ENCODE peak calls at places on chromosome 16, in ten cellular contexts. K is uterus, B is PC-3, F is heart left ventricle, U is Peyer's patch, C is GM23338, J is cardiac muscle cell, S is suprapubic skin, I is body of pancreas, Q is fibroblast of lung. Y is an unnamed sample.

GRCh38 chr16:27400751-27401620 is 988 bp upstream of the IL21R start:
- DNase-seq in K (no peak), B (no peak), F (no peak), U (no peak), C (no peak), J (peak; percentile 45), S (no peak), I (no peak), Q (peak; percentile 75), Y (no peak)

GRCh38 chr16:24013733-24014645 is 178.2 kb downstream of the PRKCB start:
- DNase-seq in K (no peak), B (no peak), F (no peak), U (peak; percentile 91), C (no peak), J (no peak), S (no peak), I (no peak), Q (no peak), Y (no peak)

GRCh38 chr16:22193134-22193411 is 13.0 kb upstream of the EEF2K start:
- DNase-seq in K (no peak), B (no peak), F (no peak), U (no peak), C (no peak), J (no peak), S (no peak), I (no peak), Q (no peak), Y (no peak)

GRCh38 chr16:24372824-24373223 is 116.7 kb downstream of the CACNG3 start:
- DNase-seq in K (no peak), B (no peak), F (no peak), U (no peak), C (no peak), J (no peak), S (no peak), I (no peak), Q (no peak), Y (no peak)

GRCh38 chr16:66204761-66205160 is 161.7 kb upstream of the CDH5 start:
- DNase-seq in K (no peak), B (peak; percentile 29), F (no peak), U (no peak), C (no peak), J (peak; percentile 86), S (no peak), I (no peak), Q (peak; percentile 72), Y (no peak)

GRCh38 chr16:73047536-73048291 is at the start of gene ZFHX3:
- DNase-seq in K (peak; percentile 69), B (peak; percentile 76), F (peak; percentile 85), U (peak; percentile 49), C (peak; percentile 87), J (peak; percentile 65), S (peak; percentile 88), I (peak; percentile 87), Q (peak; percentile 66), Y (peak; percentile 90)

GRCh38 chr16:28110479-28110878 is 47.0 kb upstream of the GSG1L start:
- DNase-seq in K (no peak), B (no peak), F (no peak), U (no peak), C (no peak), J (peak; percentile 48), S (no peak), I (no peak), Q (no peak), Y (no peak)

GRCh38 chr16:47470211-47470610 is 9.1 kb downstream of the PHKB start:
- DNase-seq in K (no peak), B (no peak), F (no peak), U (no peak), C (no peak), J (no peak), S (no peak), I (no peak), Q (no peak), Y (no peak)

GRCh38 chr16:82344157-82344556 is 174.1 kb upstream of the MPHOSPH6 start:
- DNase-seq in K (no peak), B (peak; percentile 10), F (no peak), U (no peak), C (peak; percentile 58), J (peak; percentile 3), S (no peak), I (peak; percentile 25), Q (no peak), Y (no peak)

GRCh38 chr16:12016166-12016947 is 39.8 kb downstream of the SNX29 start:
- DNase-seq in K (no peak), B (no peak), F (no peak), U (no peak), C (no peak), J (peak; percentile 18), S (no peak), I (peak; percentile 33), Q (peak; percentile 86), Y (no peak)

GRCh38 chr16:72947379-72948237 is 100.3 kb downstream of the ZFHX3 start:
- DNase-seq in K (no peak), B (no peak), F (no peak), U (no peak), C (no peak), J (no peak), S (no peak), I (peak; percentile 66), Q (peak; percentile 24), Y (peak; percentile 59)

GRCh38 chr16:10751291-10751697 is 7.7 kb downstream of the NUBP1 start:
- DNase-seq in K (no peak), B (no peak), F (no peak), U (peak; percentile 26), C (peak; percentile 37), J (no peak), S (no peak), I (no peak), Q (no peak), Y (no peak)

GRCh38 chr16:66521951-66522771 is 27.8 kb downstream of the TK2 start:
- DNase-seq in K (no peak), B (peak; percentile 95), F (peak; percentile 78), U (peak; percentile 78), C (no peak), J (peak; percentile 83), S (no peak), I (no peak), Q (peak; percentile 99), Y (no peak)

GRCh38 chr16:82169861-82170845 is at the start of gene MPHOSPH6:
- DNase-seq in K (peak; percentile 86), B (peak; percentile 84), F (peak; percentile 96), U (peak; percentile 87), C (peak; percentile 94), J (peak; percentile 96), S (peak; percentile 96), I (peak; percentile 92), Q (peak; percentile 91), Y (peak; percentile 83)

GRCh38 chr16:59046335-59046734 is 312.2 kb upstream of the GOT2 start:
- DNase-seq in K (no peak), B (no peak), F (no peak), U (no peak), C (no peak), J (no peak), S (no peak), I (no peak), Q (peak; percentile 78), Y (no peak)

GRCh38 chr16:49821156-49821555 is 34.8 kb downstream of the ZNF423 start:
- DNase-seq in K (no peak), B (no peak), F (no peak), U (no peak), C (no peak), J (no peak), S (no peak), I (no peak), Q (no peak), Y (no peak)

DNA sequence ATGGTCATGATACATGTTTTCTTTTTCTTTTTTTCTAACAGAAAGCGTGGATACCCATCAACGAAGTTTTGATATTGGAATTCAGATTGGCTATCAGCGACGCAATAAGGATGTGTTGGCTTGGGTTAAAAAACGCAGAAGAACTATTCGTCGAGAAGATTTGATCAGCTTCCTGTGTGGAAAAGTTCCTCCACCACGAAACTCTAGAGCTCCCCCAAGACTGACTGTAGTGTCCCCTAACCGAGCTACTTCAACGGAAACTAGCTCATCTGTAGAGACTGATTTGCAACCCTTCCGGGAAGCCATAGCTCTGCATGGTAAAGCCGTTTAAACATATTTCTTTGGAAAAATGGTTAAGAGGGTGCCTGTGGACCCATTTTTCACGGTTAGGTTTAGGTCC is 11.5 kb downstream of the HAPSTR1 start:
- DNase-seq in K (no peak), B (no peak), F (no peak), U (no peak), C (no peak), J (no peak), S (no peak), I (no peak), Q (no peak), Y (no peak)
- H3K27ac ChIP-seq in K (no peak overlapping the region), B (no peak overlapping the region), F (no peak overlapping the region), U (no peak overlapping the region), C (no peak overlapping the region), J (no peak overlapping the region), S (no peak overlapping the region), I (no peak overlapping the region), Q (peak overlapping the region; percentile 74), Y (peak overlapping the region; percentile 24)

GRCh38 chr16:74455619-74456289 is 34.5 kb upstream of the CLEC18B start:
- DNase-seq in K (no peak), B (no peak), F (no peak), U (no peak), C (no peak), J (peak; percentile 76), S (no peak), I (no peak), Q (peak; percentile 90), Y (no peak)
- H3K4me1 ChIP-seq in K (no peaks in the 10 kb centered on the region), B (no peaks in the 10 kb centered on the region), F (no peaks in the 10 kb centered on the region), U (no peaks in the 10 kb centered on the region), C (no peaks in the 10 kb centered on the region), J (no peaks in the 10 kb centered on the region), S (peaks cover 6% of the 10 kb centered on the region), I (peaks cover 10% of the 10 kb centered on the region), Q (no peaks in the 10 kb centered on the region), Y (no peaks in the 10 kb centered on the region)

DNA sequence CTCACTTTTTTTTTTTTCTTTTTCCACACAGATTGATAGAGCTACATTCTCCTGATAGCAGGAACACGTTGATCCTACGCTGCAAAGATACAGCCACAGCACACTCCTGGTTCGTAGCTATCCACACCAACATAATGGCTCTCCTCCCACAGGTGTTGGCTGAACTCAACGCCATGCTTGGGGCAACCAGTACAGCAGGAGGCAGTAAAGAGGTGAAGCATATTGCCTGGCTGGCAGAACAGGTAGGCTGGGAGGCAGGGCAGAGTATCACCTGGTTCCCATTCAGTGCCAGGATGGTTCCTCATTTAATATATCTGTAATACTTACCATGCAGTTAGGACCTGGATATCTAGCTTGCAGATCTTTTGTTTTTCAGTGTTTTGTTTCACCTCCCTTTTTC is 51.1 kb upstream of the VPS4A start:
- DNase-seq in K (no peak), B (no peak), F (no peak), U (no peak), C (peak; percentile 30), J (no peak), S (no peak), I (no peak), Q (no peak), Y (no peak)
- TF ChIP-seq CTCF in K (no peak), B (no peak), F (no peak), U (no peak), C (peak; percentile 49), J (no peak), S (no peak), I (no peak), Q (no peak), Y (no peak)

DNA sequence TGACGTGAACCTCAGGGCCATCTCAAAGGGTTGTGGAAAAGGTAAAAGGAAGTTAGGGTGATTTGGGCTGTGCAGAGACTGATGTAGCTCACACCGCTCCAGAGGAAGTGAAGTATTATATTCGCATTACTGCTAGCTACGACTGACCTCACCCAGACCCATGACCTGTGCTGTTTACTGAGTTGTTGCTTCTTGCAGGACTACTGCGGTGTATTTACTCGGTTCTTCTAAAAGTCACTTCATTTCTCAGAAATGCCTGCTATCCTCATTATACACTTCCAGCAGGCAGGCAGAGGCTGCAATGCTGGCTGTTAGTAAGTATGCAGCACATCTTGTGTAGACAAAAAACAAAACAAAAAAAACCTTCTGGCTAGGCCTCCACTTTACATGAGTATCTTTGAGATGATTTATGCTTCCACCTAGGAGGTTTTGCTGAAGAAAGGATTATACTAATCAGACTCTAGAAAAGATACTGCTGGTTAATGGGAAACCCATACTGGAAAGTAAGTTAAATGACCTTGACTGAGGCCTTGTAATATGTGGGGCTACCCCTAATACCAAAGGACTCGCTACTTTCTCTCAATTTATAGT is 76.0 kb downstream of the CREBBP start:
- DNase-seq in K (no peak), B (no peak), F (no peak), U (no peak), C (no peak), J (no peak), S (no peak), I (no peak), Q (no peak), Y (no peak)
- H3K27ac ChIP-seq in K (no peak overlapping the region), B (no peak overlapping the region), F (no peak overlapping the region), U (no peak overlapping the region), C (no peak overlapping the region), J (peak overlapping the region; percentile 9), S (no peak overlapping the region), I (no peak overlapping the region), Q (no peak overlapping the region), Y (no peak overlapping the region)